ENCODE peak calls at places on chromosome 21, in seven cellular contexts. M is CD8-positive, alpha-beta T cell; Y is tibial artery; T is NCI-H774; J is kidney epithelial cell; K is EL; Q is neural crest cell. B is an unnamed sample.

GRCh38 chr21:44449473-44450363 is 5.6 kb upstream of the LRRC3 start:
- DNase-seq in M (no peak), Y (peak), T (no peak), J (no peak), K (no peak), Q (no peak), B (no peak)

GRCh38 chr21:36661511-36662309 is 37.2 kb upstream of the SIM2 start:
- DNase-seq in M (no peak), Y (no peak), T (peak), J (no peak), K (peak), Q (peak), B (peak)

GRCh38 chr21:32771134-32771523 is 426 bp downstream of the PAXBP1 start:
- DNase-seq in M (peak), Y (peak), T (peak), J (peak), K (peak), Q (no peak), B (peak)

GRCh38 chr21:29943885-29944284 is 4.1 kb upstream of the GRIK1 start:
- DNase-seq in M (no peak), Y (no peak), T (no peak), J (no peak), K (no peak), Q (no peak), B (no peak)

GRCh38 chr21:41768371-41769042 is 1.7 kb upstream of the RIPK4 start:
- DNase-seq in M (no peak), Y (no peak), T (peak), J (peak), K (peak), Q (no peak), B (peak)

GRCh38 chr21:41564871-41565281 is 56.9 kb upstream of the TMPRSS2 start:
- DNase-seq in M (no peak), Y (no peak), T (no peak), J (no peak), K (peak), Q (no peak), B (peak)

GRCh38 chr21:43921602-43921978 is 56.6 kb downstream of the AGPAT3 start:
- DNase-seq in M (peak), Y (no peak), T (no peak), J (no peak), K (no peak), Q (no peak), B (no peak)

GRCh38 chr21:33402011-33402979 is 918 bp upstream of the IFNGR2 start:
- DNase-seq in M (no peak), Y (peak), T (no peak), J (no peak), K (peak), Q (no peak), B (no peak)

GRCh38 chr21:42295845-42296244 is 19.4 kb downstream of the TFF3 start:
- DNase-seq in M (no peak), Y (no peak), T (no peak), J (no peak), K (no peak), Q (no peak), B (no peak)

GRCh38 chr21:33127154-33127893 is 57.4 kb downstream of the OLIG1 start:
- DNase-seq in M (peak), Y (peak), T (peak), J (peak), K (peak), Q (peak), B (peak)

GRCh38 chr21:42225042-42225441 is 6.1 kb downstream of the ABCG1 start:
- DNase-seq in M (no peak), Y (no peak), T (no peak), J (no peak), K (no peak), Q (no peak), B (no peak)

GRCh38 chr21:36245649-36246048 is 74.3 kb upstream of the MORC3 start:
- DNase-seq in M (no peak), Y (no peak), T (no peak), J (no peak), K (no peak), Q (no peak), B (no peak)

GRCh38 chr21:36209626-36210171 is 53.1 kb downstream of the DOP1B start:
- DNase-seq in M (peak), Y (no peak), T (peak), J (no peak), K (peak), Q (no peak), B (peak)

GRCh38 chr21:20882462-20883415 is 115.5 kb upstream of the NCAM2 start:
- DNase-seq in M (no peak), Y (no peak), T (peak), J (no peak), K (no peak), Q (peak), B (peak)

GRCh38 chr21:45412909-45413581 is 8.1 kb downstream of the COL18A1 start:
- DNase-seq in M (no peak), Y (no peak), T (no peak), J (no peak), K (no peak), Q (no peak), B (no peak)

GRCh38 chr21:14850394-14850793 is 214.4 kb downstream of the NRIP1 start:
- DNase-seq in M (no peak), Y (no peak), T (no peak), J (no peak), K (peak), Q (no peak), B (no peak)

GRCh38 chr21:42097860-42098259 is 26.7 kb downstream of the UMODL1 start:
- DNase-seq in M (no peak), Y (peak), T (peak), J (peak), K (peak), Q (no peak), B (peak)

GRCh38 chr21:41321211-41321907 is 4.8 kb downstream of the FAM3B start:
- DNase-seq in M (no peak), Y (no peak), T (peak), J (no peak), K (no peak), Q (no peak), B (no peak)

GRCh38 chr21:36059823-36060158 is 535 bp downstream of the SETD4 start:
- DNase-seq in M (no peak), Y (peak), T (no peak), J (no peak), K (no peak), Q (no peak), B (peak)

GRCh38 chr21:44043613-44044012 is 31.5 kb downstream of the TRAPPC10 start:
- DNase-seq in M (no peak), Y (no peak), T (no peak), J (no peak), K (no peak), Q (no peak), B (no peak)

GRCh38 chr21:24428539-24429186 is 1178.6 kb downstream of the MRPL39 start:
- DNase-seq in M (no peak), Y (no peak), T (no peak), J (no peak), K (no peak), Q (no peak), B (no peak)

GRCh38 chr21:32770514-32771133 is 931 bp downstream of the PAXBP1 start:
- DNase-seq in M (no peak), Y (peak), T (no peak), J (no peak), K (peak), Q (no peak), B (peak)

GRCh38 chr21:25895565-25896205 is 160.9 kb downstream of the GABPA start:
- DNase-seq in M (no peak), Y (no peak), T (no peak), J (no peak), K (peak), Q (no peak), B (no peak)

GRCh38 chr21:46065215-46065992 is 32.5 kb upstream of the COL6A2 start:
- DNase-seq in M (no peak), Y (peak), T (no peak), J (no peak), K (peak), Q (no peak), B (no peak)

GRCh38 chr21:35321322-35322200 is 272.5 kb upstream of the RUNX1 start:
- DNase-seq in M (no peak), Y (no peak), T (no peak), J (no peak), K (no peak), Q (no peak), B (no peak)

GRCh38 chr21:32270748-32271147 is 8.1 kb downstream of the MIS18A start:
- DNase-seq in M (no peak), Y (no peak), T (no peak), J (no peak), K (no peak), Q (no peak), B (no peak)

GRCh38 chr21:43913928-43914327 is 48.9 kb downstream of the AGPAT3 start:
- DNase-seq in M (no peak), Y (no peak), T (no peak), J (no peak), K (no peak), Q (no peak), B (no peak)

GRCh38 chr21:38119793-38120192 is 137.0 kb upstream of the KCNJ15 start:
- DNase-seq in M (no peak), Y (no peak), T (no peak), J (no peak), K (no peak), Q (no peak), B (no peak)

GRCh38 chr21:26948194-26948593 is 18.7 kb downstream of the ADAMTS5 start:
- DNase-seq in M (no peak), Y (no peak), T (no peak), J (no peak), K (peak), Q (no peak), B (no peak)

GRCh38 chr21:14864211-14865021 is 200.4 kb downstream of the NRIP1 start:
- DNase-seq in M (no peak), Y (peak), T (peak), J (no peak), K (peak), Q (peak), B (peak)

GRCh38 chr21:26491663-26492062 is 81.4 kb downstream of the CYYR1 start:
- DNase-seq in M (no peak), Y (no peak), T (no peak), J (no peak), K (no peak), Q (no peak), B (no peak)

GRCh38 chr21:41776778-41777177 is 9.9 kb upstream of the RIPK4 start:
- DNase-seq in M (no peak), Y (no peak), T (no peak), J (no peak), K (no peak), Q (no peak), B (no peak)

GRCh38 chr21:35323947-35324346 is 274.8 kb upstream of the RUNX1 start:
- DNase-seq in M (no peak), Y (peak), T (no peak), J (no peak), K (no peak), Q (no peak), B (no peak)